ENCODE peak calls at places on chromosomes 5 and 9, in five cellular contexts. X is Calu3, T is coronary artery, A is foreskin fibroblast, N is AG04450. P is an unnamed sample.

GRCh38 chr5:99122976-99123375 is 194.2 kb upstream of the CHD1 start:
- DNase-seq in X (no peak), T (no peak), A (no peak), N (no peak), P (no peak)

GRCh38 chr5:170293273-170293672 is 4.3 kb downstream of the LCP2 start:
- DNase-seq in X (no peak), T (no peak), A (no peak), N (no peak), P (no peak)

GRCh38 chr5:179893958-179894895 is 13.5 kb downstream of the TBC1D9B start:
- DNase-seq in X (no peak), T (no peak), A (no peak), N (no peak), P (no peak)

GRCh38 chr9:74443036-74443750 is 53.9 kb upstream of the RORB start:
- DNase-seq in X (no peak), T (no peak), A (peak), N (no peak), P (no peak)

GRCh38 chr9:33815781-33816180 is 1.2 kb upstream of the UBE2R2 start:
- DNase-seq in X (no peak), T (no peak), A (no peak), N (no peak), P (no peak)

GRCh38 chr9:81456431-81456970 is 232.8 kb downstream of the TLE1 start:
- DNase-seq in X (no peak), T (no peak), A (peak), N (no peak), P (no peak)

GRCh38 chr9:96148634-96149138 is 153.3 kb downstream of the HSD17B3 start:
- DNase-seq in X (no peak), T (no peak), A (no peak), N (no peak), P (no peak)

GRCh38 chr5:155616779-155617392 is 603.3 kb downstream of the KIF4B start:
- DNase-seq in X (peak), T (no peak), A (peak), N (no peak), P (peak)

GRCh38 chr9:99059074-99059894 is 45.6 kb upstream of the TGFBR1 start:
- DNase-seq in X (no peak), T (no peak), A (no peak), N (no peak), P (no peak)

GRCh38 chr9:87276327-87276841 is 221.3 kb upstream of the DAPK1 start:
- DNase-seq in X (no peak), T (no peak), A (peak), N (no peak), P (no peak)

GRCh38 chr5:173514666-173515065 is 101.8 kb downstream of the BOD1 start:
- DNase-seq in X (no peak), T (no peak), A (no peak), N (no peak), P (no peak)

GRCh38 chr9:35501941-35502340 is 12.0 kb downstream of the RUSC2 start:
- DNase-seq in X (no peak), T (no peak), A (peak), N (no peak), P (no peak)

GRCh38 chr9:470795-471194 is 256.1 kb downstream of the DOCK8 start:
- DNase-seq in X (no peak), T (no peak), A (peak), N (no peak), P (no peak)

GRCh38 chr9:69759478-69760277 is at the start of gene PTAR1:
- DNase-seq in X (peak), T (peak), A (peak), N (peak), P (peak)

GRCh38 chr9:113012492-113012891 is 500 bp upstream of the ZNF883 start:
- DNase-seq in X (no peak), T (no peak), A (peak), N (no peak), P (no peak)

GRCh38 chr9:113011911-113012381 is at the start of gene ZNF883:
- DNase-seq in X (peak), T (no peak), A (peak), N (no peak), P (peak)
- TF ChIP-seq CTCF in X (no peak), T (no peak), A (no peak), N (peak), P (no peak)

GRCh38 chr5:6830643-6831239 is 117.5 kb downstream of the TENT4A start:
- DNase-seq in X (no peak), T (no peak), A (no peak), N (no peak), P (no peak)

GRCh38 chr5:6832272-6832671 is 119.0 kb downstream of the TENT4A start:
- DNase-seq in X (no peak), T (no peak), A (no peak), N (no peak), P (no peak)

GRCh38 chr5:6832994-6833393 is 119.8 kb downstream of the TENT4A start:
- DNase-seq in X (no peak), T (peak), A (peak), N (no peak), P (no peak)

GRCh38 chr5:6833406-6833805 is 120.2 kb downstream of the TENT4A start:
- DNase-seq in X (no peak), T (no peak), A (no peak), N (no peak), P (no peak)

DNA sequence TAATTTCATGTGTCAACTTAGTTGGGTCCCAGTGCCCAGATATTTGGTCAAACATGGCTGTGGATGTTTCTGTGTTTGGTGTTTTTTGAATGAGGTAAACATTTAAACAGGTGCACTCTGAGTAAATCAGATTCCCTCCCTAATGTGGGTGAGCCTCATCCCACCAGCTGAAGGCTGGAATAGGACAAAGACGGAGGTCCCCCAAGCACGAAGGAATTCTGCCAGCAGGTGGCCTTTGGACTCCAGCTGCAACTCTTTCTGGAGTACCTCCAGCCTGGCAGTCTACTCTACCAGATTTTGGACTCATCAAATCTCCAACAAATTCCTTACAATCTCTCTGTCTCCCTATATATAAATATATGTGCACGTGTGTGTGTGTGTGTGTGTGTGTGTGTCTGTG is 118.4 kb downstream of the TENT4A start:
- DNase-seq in X (no peak), T (no peak), A (no peak), N (no peak), P (no peak)
- TF ChIP-seq CTCF in X (no peak), T (no peak), A (no peak), N (no peak), P (no peak)

GRCh38 chr9:6049798-6050197 is 34.4 kb upstream of the RANBP6 start:
- DNase-seq in X (peak), T (no peak), A (no peak), N (no peak), P (no peak)
- TF ChIP-seq CTCF in X (peak), T (no peak), A (peak), N (peak), P (peak)

DNA sequence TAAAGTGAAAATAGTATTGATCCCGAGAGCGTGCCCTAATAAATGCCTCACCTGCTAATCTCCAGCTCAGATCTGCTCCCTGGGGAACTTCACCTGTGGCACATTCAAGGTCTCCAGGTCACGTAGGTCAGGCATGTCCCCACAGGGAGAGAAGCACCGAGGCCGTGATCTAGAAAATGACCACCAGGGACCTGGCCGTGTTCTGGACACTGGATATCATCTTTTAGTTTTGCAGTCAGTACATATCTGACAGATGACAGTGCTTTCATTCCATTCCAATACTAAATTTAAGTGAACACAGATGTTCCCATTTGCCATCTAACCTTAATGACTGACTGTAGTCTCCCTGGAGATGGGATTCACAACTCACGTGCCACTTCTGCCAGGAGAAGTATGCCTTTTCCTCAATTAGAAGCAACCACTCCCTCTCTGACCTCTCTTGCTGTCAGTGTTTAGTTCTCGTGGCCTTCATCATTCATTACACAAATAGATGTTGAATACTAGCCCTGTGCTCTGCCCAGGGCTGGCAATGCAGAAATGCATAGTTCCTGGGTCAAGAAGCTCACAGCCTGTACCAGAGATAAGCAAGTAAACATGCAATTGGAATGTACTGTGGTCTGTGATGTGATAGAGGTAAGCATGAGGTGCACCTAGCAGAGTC is 276.5 kb downstream of the NTRK2 start:
- DNase-seq in X (no peak), T (no peak), A (peak), N (no peak), P (no peak)
- TF ChIP-seq CTCF in X (no peak), T (no peak), A (no peak), N (no peak), P (no peak)

GRCh38 chr5:178417391-178417811 is 172.8 kb downstream of the COL23A1 start:
- DNase-seq in X (no peak), T (no peak), A (no peak), N (no peak), P (no peak)
- TF ChIP-seq CTCF in X (no peak), T (no peak), A (no peak), N (no peak), P (no peak)

GRCh38 chr9:131625848-131626670 is 80.7 kb downstream of the PRRT1B start:
- DNase-seq in X (no peak), T (no peak), A (peak), N (no peak), P (no peak)
- TF ChIP-seq CTCF in X (no peak), T (no peak), A (no peak), N (no peak), P (no peak)

DNA sequence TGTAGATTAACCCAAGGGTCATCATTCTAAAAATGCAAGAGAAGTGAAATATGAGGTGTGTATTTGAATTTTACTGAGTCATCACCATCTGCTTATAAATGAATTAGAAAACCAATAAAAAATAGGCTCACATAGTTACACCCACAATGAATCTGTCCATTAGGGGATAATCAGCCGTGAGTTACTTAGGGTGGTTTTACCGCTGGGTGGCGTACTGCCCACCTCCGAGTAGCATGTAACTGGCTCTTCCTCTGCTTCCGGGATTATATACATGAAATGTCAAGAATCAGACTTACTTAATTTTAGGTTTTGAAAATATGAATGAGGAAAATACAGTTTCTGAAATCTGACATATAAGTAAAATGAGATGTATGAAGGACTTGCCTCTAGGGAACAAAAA is 332.9 kb upstream of the CCNG1 start:
- DNase-seq in X (no peak), T (no peak), A (no peak), N (no peak), P (no peak)
- TF ChIP-seq CTCF in X (no peak), T (no peak), A (no peak), N (no peak), P (peak)

GRCh38 chr5:159833088-159833487 is 83.2 kb upstream of the ADRA1B start:
- DNase-seq in X (peak), T (no peak), A (no peak), N (no peak), P (no peak)
- TF ChIP-seq CTCF in X (no peak), T (no peak), A (no peak), N (no peak), P (no peak)

GRCh38 chr5:90865194-90865593 is 306.6 kb downstream of the ADGRV1 start:
- DNase-seq in X (no peak), T (no peak), A (no peak), N (no peak), P (no peak)

GRCh38 chr5:90861843-90862586 is 303.4 kb downstream of the ADGRV1 start:
- DNase-seq in X (no peak), T (no peak), A (no peak), N (no peak), P (no peak)

GRCh38 chr5:90866915-90867715 is 308.5 kb downstream of the ADGRV1 start:
- DNase-seq in X (no peak), T (no peak), A (peak), N (no peak), P (no peak)

GRCh38 chr5:90868799-90869198 is 310.2 kb downstream of the ADGRV1 start:
- DNase-seq in X (no peak), T (no peak), A (no peak), N (no peak), P (no peak)

DNA sequence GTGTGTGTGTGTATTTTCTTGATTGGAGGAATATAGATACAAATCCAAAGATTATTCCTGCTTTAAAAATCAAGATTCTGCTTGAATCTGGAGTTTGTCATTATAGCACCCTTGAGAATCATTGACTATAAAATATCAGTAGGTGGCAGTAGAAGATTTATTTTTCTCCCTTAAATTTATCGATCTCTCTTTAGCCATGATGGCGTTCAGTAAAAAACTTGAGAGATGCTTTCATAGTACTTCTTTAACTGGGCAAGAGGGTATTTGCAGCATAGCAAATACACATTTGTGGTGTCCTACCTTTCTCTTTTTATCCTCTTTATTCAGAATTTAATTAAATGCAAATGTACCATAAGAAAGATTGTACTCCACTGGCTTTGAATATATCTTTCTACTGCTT is 307.7 kb downstream of the ADGRV1 start:
- DNase-seq in X (no peak), T (no peak), A (peak), N (no peak), P (no peak)
- TF ChIP-seq CTCF in X (peak), T (peak), A (peak), N (peak), P (peak)

DNA sequence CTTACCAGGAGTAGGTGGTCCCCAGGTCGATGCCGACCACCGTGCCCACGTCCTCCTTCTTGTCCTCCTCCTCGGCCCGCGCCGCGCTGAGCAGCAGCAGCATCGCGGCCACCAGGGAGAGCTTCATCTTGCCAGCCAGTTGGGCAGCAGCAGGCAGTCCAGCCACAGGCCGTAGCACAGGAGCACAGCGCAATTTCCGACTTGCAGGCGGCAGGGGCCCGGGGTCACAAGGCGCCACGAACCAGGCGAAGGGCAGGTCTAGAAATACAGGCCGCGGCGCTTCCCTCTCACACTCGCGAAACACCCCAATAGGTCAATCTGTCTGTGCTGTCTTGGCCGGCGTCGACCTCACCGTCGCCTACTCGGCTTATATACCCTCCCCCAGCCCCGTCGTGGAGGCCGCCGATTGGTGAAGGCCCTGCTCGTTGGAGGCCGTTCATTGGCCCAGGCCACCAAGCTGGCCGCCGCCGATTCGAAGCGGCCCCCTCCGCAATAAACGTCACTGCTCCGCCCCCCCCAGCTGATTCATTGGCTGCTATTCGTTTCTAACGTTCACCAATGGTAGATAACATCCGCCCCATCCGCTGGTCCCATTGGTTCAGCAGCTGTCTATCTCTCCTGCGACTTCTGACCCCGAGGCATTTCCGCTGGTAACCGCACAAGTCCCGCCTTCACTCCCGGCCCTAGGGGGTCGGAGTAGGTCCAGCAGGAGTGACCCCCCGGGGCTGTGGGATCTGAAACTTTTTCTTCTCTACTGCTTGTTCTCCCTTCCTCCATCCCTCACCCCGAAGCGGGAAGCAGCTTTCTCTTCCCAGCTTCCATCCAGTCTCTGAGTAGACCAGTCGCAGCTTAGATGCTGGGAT is at the start of gene HSPA5:
- DNase-seq in X (peak), T (peak), A (peak), N (peak), P (peak)
- TF ChIP-seq CTCF in X (no peak), T (no peak), A (no peak), N (no peak), P (peak)

P was measured in neural crest cell.